ENCODE peak calls at places on chromosomes 12 and 14, in ten cellular contexts. K is tibial nerve, S is RWPE1, A is gastrocnemius medialis, Y is AG10803, E is mammary epithelial cell, V is heart left ventricle, M is GM20000, Z is left ventricle myocardium inferior, G is GM10248. C is an unnamed sample.

GRCh38 chr12:12384601-12385321 is 27.9 kb downstream of the BORCS5 start:
- DNase-seq in A (no peak), S (no peak), Y (no peak), E (no peak), Z (no peak), K (no peak), G (no peak), V (no peak), M (no peak), C (no peak)

GRCh38 chr14:53953002-53953827 is 3.4 kb downstream of the BMP4 start:
- DNase-seq in S (peak), E (peak), Y (peak), M (peak), K (peak), G (peak), A (peak), V (peak), Z (peak), C (peak)

GRCh38 chr14:50830932-50831703 is at the start of gene NIN:
- DNase-seq in K (peak), G (peak), S (peak), M (peak), Y (peak), Z (peak), A (peak), E (peak), V (peak), C (peak)

GRCh38 chr14:94775082-94775874 is 5.4 kb upstream of the GSC start:
- DNase-seq in A (no peak), G (no peak), K (no peak), S (no peak), M (no peak), E (no peak), Y (no peak), V (no peak), Z (no peak), C (no peak)

GRCh38 chr12:114275937-114276785 is 129.8 kb downstream of the TBX5 start:
- DNase-seq in M (no peak), E (no peak), A (no peak), Z (no peak), G (no peak), K (no peak), S (no peak), V (no peak), Y (peak), C (no peak)

GRCh38 chr14:21025374-21026151 is 702 bp upstream of the NDRG2 start:
- DNase-seq in K (peak), S (no peak), G (no peak), M (no peak), E (no peak), V (peak), A (peak), Z (peak), Y (no peak), C (no peak)

GRCh38 chr14:59484611-59485174 is 376 bp downstream of the JKAMP start:
- DNase-seq in G (no peak), S (no peak), M (no peak), E (no peak), Z (no peak), V (no peak), K (no peak), Y (peak), A (no peak), C (no peak)

GRCh38 chr12:14768823-14769405 is 34.4 kb downstream of the WBP11 start:
- DNase-seq in Y (peak), G (peak), Z (no peak), V (no peak), A (no peak), K (no peak), S (no peak), M (no peak), E (peak), C (peak)

GRCh38 chr14:99659333-99659741 is 14.4 kb downstream of the HHIPL1 start:
- DNase-seq in G (no peak), K (no peak), A (no peak), M (no peak), E (no peak), S (no peak), Y (no peak), V (no peak), Z (no peak), C (no peak)

GRCh38 chr12:59668678-59669077 is 72.8 kb downstream of the SLC16A7 start:
- DNase-seq in Z (no peak), V (no peak), M (no peak), E (no peak), G (no peak), S (no peak), Y (no peak), A (no peak), K (no peak), C (no peak)

GRCh38 chr14:50344116-50344775 is 32.1 kb downstream of the DMAC2L start:
- DNase-seq in Y (no peak), Z (no peak), A (no peak), E (peak), M (peak), K (no peak), V (no peak), S (no peak), G (peak), C (peak)

GRCh38 chr14:22387776-22388241 is 201.2 kb downstream of the DAD1 start:
- DNase-seq in V (no peak), Y (no peak), G (no peak), M (no peak), E (no peak), S (no peak), A (no peak), K (no peak), Z (no peak), C (no peak)

GRCh38 chr12:107990325-107990724 is 138.8 kb upstream of the WSCD2 start:
- DNase-seq in M (peak), V (peak), E (peak), G (peak), K (no peak), Z (peak), A (no peak), Y (no peak), S (no peak), C (peak)

GRCh38 chr14:81849714-81850113 is 316.1 kb upstream of the SEL1L start:
- DNase-seq in G (no peak), Y (no peak), S (no peak), K (no peak), V (no peak), A (no peak), E (no peak), M (no peak), Z (no peak), C (no peak)

GRCh38 chr14:92340938-92341337 is 18.0 kb downstream of the SLC24A4 start:
- DNase-seq in K (no peak), Z (no peak), V (no peak), A (no peak), M (no peak), Y (no peak), S (no peak), G (peak), E (no peak), C (no peak)

GRCh38 chr12:18723752-18724151 is 14.1 kb downstream of the PLCZ1 start:
- DNase-seq in S (peak), G (no peak), A (no peak), Y (peak), V (no peak), Z (no peak), K (no peak), M (no peak), E (peak), C (peak)

GRCh38 chr12:44148936-44149335 is 313.1 kb downstream of the TMEM117 start:
- DNase-seq in V (no peak), Y (no peak), E (no peak), Z (no peak), G (no peak), A (no peak), K (no peak), M (no peak), S (no peak), C (no peak)

GRCh38 chr14:75981826-75982723 is at the start of gene TGFB3:
- DNase-seq in A (peak), S (peak), M (peak), G (peak), V (peak), K (peak), Z (peak), E (peak), Y (peak), C (peak)

GRCh38 chr14:49950275-49951250 is 57.7 kb downstream of the ARF6 start:
- DNase-seq in A (no peak), K (no peak), V (no peak), M (no peak), Y (no peak), S (peak), E (peak), G (no peak), Z (no peak), C (peak)

GRCh38 chr12:7180685-7181084 is 8.8 kb upstream of the PEX5 start:
- DNase-seq in Z (no peak), E (peak), V (no peak), M (no peak), K (no peak), A (no peak), G (no peak), Y (no peak), S (no peak), C (no peak)

GRCh38 chr12:79407671-79408622 is 282.8 kb downstream of the PAWR start:
- DNase-seq in V (peak), E (peak), Z (peak), M (peak), K (no peak), G (peak), A (no peak), Y (peak), S (peak), C (peak)

GRCh38 chr12:100295764-100296555 is 29.0 kb downstream of the SCYL2 start:
- DNase-seq in E (peak), A (no peak), V (no peak), K (no peak), M (no peak), Z (no peak), G (no peak), S (no peak), Y (peak), C (no peak)

GRCh38 chr12:69239922-69240624 is 704 bp downstream of the CPSF6 start:
- DNase-seq in Z (peak), V (peak), M (peak), G (peak), Y (peak), S (peak), E (peak), A (peak), K (peak), C (peak)

GRCh38 chr12:95548056-95548538 is 3.2 kb downstream of the USP44 start:
- DNase-seq in G (no peak), Z (peak), M (peak), E (no peak), A (no peak), S (no peak), K (no peak), V (no peak), Y (no peak), C (no peak)

GRCh38 chr14:65101631-65102440 is 481 bp downstream of the MAX start:
- DNase-seq in Y (no peak), V (peak), E (peak), M (no peak), A (no peak), S (peak), G (no peak), Z (peak), K (no peak), C (peak)

DNA sequence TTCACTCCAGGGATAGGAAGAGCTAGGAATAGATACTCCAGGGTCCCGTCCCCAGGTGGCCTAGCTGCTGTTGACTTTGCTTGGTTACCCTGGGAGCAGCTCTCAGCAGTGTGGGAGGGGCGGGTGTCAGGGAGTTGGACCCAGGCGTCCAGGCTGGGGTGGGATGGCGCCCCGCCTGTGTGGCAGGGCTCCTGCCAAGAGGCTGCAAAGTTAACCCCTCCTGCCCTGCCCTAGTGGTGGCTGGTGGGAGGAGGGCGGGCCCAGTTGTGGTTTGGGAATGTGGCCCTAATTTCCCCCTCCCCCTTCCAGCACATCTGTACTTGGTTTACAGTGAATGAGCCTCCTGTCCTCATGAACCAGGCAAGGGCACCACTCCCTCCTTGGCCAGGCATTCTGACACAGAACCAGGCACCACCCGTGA is 1.7 kb upstream of the RARG start:
- DNase-seq in Y (peak), A (no peak), V (no peak), M (no peak), K (no peak), Z (no peak), S (no peak), E (no peak), G (no peak), C (no peak)
- TF ChIP-seq CTCF in Y (peak), A (no peak), V (no peak), M (no peak), K (no peak), Z (no peak), S (no peak), E (no peak), G (no peak), C (no peak)

DNA sequence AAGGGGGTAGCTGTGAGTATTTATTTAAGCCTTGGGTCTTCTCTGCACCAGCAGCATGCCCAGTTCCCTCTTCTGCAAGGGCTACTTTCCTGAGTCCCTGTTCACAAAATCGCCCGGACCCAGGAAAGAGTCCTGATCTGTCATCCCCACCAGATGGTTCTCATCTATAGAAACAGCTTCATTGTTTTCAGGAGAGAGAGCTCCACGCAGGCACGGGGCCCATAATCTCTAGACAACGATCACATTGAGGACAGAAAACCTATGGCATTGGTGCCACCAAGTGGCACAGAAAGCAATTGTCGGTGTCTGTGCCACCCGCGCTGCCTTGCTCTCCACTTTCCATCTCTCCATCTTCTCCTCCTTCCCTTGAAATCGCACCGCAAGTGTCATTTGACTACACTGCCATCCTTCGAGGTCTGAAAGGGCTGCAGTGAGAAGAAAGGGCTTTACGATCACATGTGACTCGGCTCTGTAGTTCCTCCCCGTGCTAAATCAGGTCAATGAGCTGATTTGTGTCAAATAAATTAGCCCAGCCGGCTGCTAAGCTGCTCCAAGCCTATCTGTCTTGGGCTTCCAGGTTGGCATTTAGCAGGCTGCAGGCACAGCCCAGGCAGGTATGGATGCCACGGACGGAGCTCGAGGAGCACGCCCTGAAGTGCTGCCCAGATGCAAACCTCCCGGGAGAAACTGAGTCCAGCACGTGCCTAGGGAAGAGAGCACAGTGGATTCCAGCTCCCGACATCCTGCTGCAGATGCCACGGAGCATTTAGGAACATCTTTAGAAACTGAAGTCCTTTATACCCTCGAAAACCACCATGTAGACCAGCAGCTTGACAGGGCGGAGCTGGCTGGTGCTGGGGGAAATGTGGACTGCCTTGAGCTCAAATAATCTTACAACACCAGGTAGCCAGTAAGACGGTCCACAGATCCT is 28.8 kb downstream of the SPRING1 start:
- DNase-seq in V (no peak), G (peak), A (no peak), Y (peak), Z (peak), K (peak), M (peak), S (peak), E (peak), C (peak)
- TF ChIP-seq CTCF in V (peak), G (peak), A (peak), Y (peak), Z (peak), K (peak), M (peak), S (peak), E (peak), C (peak)

GRCh38 chr14:103281496-103282231 is 52.4 kb upstream of the EIF5 start:
- DNase-seq in M (no peak), E (peak), S (peak), Y (peak), K (no peak), G (no peak), V (no peak), A (peak), Z (no peak), C (peak)
- TF ChIP-seq CTCF in M (no peak), E (peak), S (no peak), Y (peak), K (no peak), G (no peak), V (peak), A (no peak), Z (peak), C (peak)

GRCh38 chr12:71641390-71641789 is 22.3 kb downstream of the ZFC3H1 start:
- DNase-seq in K (no peak), G (no peak), Z (no peak), S (no peak), M (no peak), A (no peak), Y (no peak), V (no peak), E (no peak), C (no peak)

GRCh38 chr12:71640316-71640715 is 23.3 kb downstream of the ZFC3H1 start:
- DNase-seq in V (no peak), E (no peak), S (no peak), Z (no peak), M (no peak), G (no peak), Y (no peak), A (no peak), K (no peak), C (no peak)

GRCh38 chr12:71636704-71637115 is 26.9 kb downstream of the ZFC3H1 start:
- DNase-seq in A (no peak), M (peak), K (no peak), G (peak), Y (peak), V (no peak), Z (no peak), S (peak), E (peak), C (peak)

GRCh38 chr12:71638499-71638898 is 25.1 kb downstream of the ZFC3H1 start:
- DNase-seq in E (no peak), A (no peak), Y (no peak), S (no peak), K (no peak), M (no peak), Z (no peak), G (no peak), V (no peak), C (no peak)

GRCh38 chr12:71639341-71639760 is 24.3 kb downstream of the ZFC3H1 start:
- DNase-seq in S (no peak), Z (no peak), A (no peak), E (peak), Y (no peak), G (no peak), V (no peak), K (no peak), M (no peak), C (peak)
- TF ChIP-seq CTCF in S (no peak), Z (no peak), A (no peak), E (peak), Y (peak), G (peak), V (peak), K (no peak), M (no peak), C (no peak)

GRCh38 chr12:120662879-120663278 is 22.5 kb downstream of the CABP1 start:
- DNase-seq in Y (no peak), M (peak), S (no peak), A (no peak), V (no peak), G (peak), K (no peak), Z (no peak), E (no peak), C (no peak)

GRCh38 chr12:120659151-120659525 is 18.7 kb downstream of the CABP1 start:
- DNase-seq in S (no peak), Y (no peak), E (no peak), A (no peak), K (no peak), Z (no peak), V (no peak), M (no peak), G (no peak), C (no peak)

GRCh38 chr12:120658286-120659150 is 18.1 kb downstream of the CABP1 start:
- DNase-seq in Y (no peak), K (no peak), A (no peak), V (no peak), M (no peak), Z (no peak), S (no peak), G (no peak), E (no peak), C (no peak)

GRCh38 chr12:120663741-120664140 is 23.2 kb upstream of the MLEC start:
- DNase-seq in V (no peak), Y (no peak), E (no peak), K (no peak), A (no peak), G (no peak), S (no peak), Z (no peak), M (no peak), C (no peak)

DNA sequence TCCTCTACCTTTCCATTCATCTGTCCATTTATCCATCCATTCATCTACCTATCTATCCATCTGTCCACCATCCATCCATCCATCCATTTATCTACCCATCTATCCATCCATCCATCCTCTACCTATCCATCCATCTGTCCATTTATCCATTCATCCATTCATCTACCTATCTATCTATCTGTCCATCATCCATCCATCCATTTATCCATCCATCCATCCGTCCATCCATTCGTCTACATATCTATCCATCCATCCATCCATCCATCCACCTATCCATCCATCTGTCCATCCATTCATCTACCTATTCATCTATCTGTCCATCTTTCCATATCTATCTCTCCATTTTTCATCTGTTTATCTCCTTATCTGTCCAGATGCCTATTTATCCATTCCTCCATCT is 21.0 kb downstream of the CABP1 start:
- DNase-seq in G (no peak), K (no peak), A (no peak), Z (no peak), S (no peak), M (no peak), E (no peak), V (no peak), Y (no peak), C (no peak)
- TF ChIP-seq CTCF in G (no peak), K (no peak), A (no peak), Z (no peak), S (no peak), M (no peak), E (no peak), V (no peak), Y (no peak), C (no peak)

GRCh38 chr12:51534675-51535074 is 56.4 kb upstream of the SCN8A start:
- DNase-seq in Y (no peak), V (no peak), A (no peak), M (no peak), K (no peak), G (no peak), Z (no peak), E (no peak), S (no peak), C (no peak)

GRCh38 chr12:51534216-51534615 is 56.8 kb upstream of the SCN8A start:
- DNase-seq in S (no peak), V (no peak), M (no peak), K (no peak), A (no peak), Y (no peak), G (no peak), Z (no peak), E (no peak), C (no peak)

GRCh38 chr12:51533799-51534198 is 57.2 kb upstream of the SCN8A start:
- DNase-seq in Y (peak), A (no peak), M (no peak), G (no peak), Z (no peak), V (no peak), S (no peak), E (no peak), K (no peak), C (no peak)

GRCh38 chr12:51538149-51538548 is 52.9 kb upstream of the SCN8A start:
- DNase-seq in E (no peak), Z (no peak), A (no peak), S (no peak), M (no peak), G (no peak), K (no peak), V (no peak), Y (no peak), C (no peak)

DNA sequence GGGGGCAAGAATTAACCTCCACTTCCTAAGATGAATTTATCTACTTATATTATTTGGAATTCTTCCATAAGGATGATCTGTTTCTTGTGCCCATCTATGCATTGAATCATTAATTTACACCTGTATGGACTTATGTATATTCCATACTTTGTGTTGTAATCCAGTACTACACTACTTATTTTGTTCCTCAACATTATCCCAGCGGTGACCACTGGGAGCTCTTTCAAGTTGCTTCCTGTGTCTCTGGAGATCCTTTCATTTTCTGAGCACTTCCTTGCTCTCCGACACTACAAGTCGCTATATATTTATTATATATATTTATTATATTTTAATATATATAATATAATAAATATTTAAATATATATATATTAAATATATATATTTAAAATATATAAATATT is 54.9 kb upstream of the SCN8A start:
- DNase-seq in G (no peak), S (no peak), E (no peak), A (no peak), V (no peak), Z (no peak), M (no peak), Y (no peak), K (no peak), C (no peak)
- TF ChIP-seq CTCF in G (no peak), S (no peak), E (no peak), A (no peak), V (no peak), Z (no peak), M (no peak), Y (peak), K (no peak), C (no peak)

C was measured in MCF 10A.